ENCODE peak calls at places on chromosomes 3 and 15, in nine cellular contexts. K is Calu3, O is WERI-Rb-1, N is neural crest cell, H is A549, E is foreskin fibroblast, Q is dorsolateral prefrontal cortex, B is HL-60, U is astrocyte. S is an unnamed sample.

GRCh38 chr15:25684521-25685215 is 178.5 kb downstream of the ATP10A start:
- DNase-seq in K (no peak), O (no peak), N (no peak), H (no peak), E (peak), Q (peak), B (no peak), U (peak), S (no peak)

GRCh38 chr15:22895465-22896190 is 57.2 kb downstream of the NIPA2 start:
- DNase-seq in K (peak), O (no peak), N (no peak), H (peak), E (peak), Q (no peak), B (no peak), U (peak), S (no peak)

GRCh38 chr3:129723558-129724324 is 117.3 kb upstream of the PLXND1 start:
- DNase-seq in K (no peak), O (no peak), N (no peak), H (peak), E (peak), Q (no peak), B (no peak), U (peak), S (no peak)

GRCh38 chr3:150763841-150764483 is 993 bp upstream of the SIAH2 start:
- DNase-seq in K (peak), O (no peak), N (peak), H (peak), E (peak), Q (peak), B (peak), U (no peak), S (peak)

GRCh38 chr3:57793737-57794187 is 37.7 kb downstream of the SLMAP start:
- DNase-seq in K (no peak), O (no peak), N (no peak), H (no peak), E (no peak), Q (no peak), B (no peak), U (peak), S (no peak)

GRCh38 chr15:81939604-81940440 is 106.0 kb downstream of the MEX3B start:
- DNase-seq in K (peak), O (peak), N (peak), H (peak), E (peak), Q (no peak), B (peak), U (peak), S (no peak)

GRCh38 chr3:99901200-99901926 is 83.7 kb downstream of the CMSS1 start:
- DNase-seq in K (peak), O (no peak), N (no peak), H (peak), E (peak), Q (no peak), B (no peak), U (peak), S (no peak)

GRCh38 chr15:83282859-83283812 is 1.3 kb downstream of the BNC1 start:
- DNase-seq in K (no peak), O (no peak), N (peak), H (no peak), E (no peak), Q (no peak), B (no peak), U (peak), S (peak)

GRCh38 chr3:41190509-41191284 is 8.6 kb upstream of the CTNNB1 start:
- DNase-seq in K (no peak), O (no peak), N (no peak), H (no peak), E (no peak), Q (no peak), B (no peak), U (no peak), S (no peak)

GRCh38 chr3:167874667-167875372 is 139.3 kb downstream of the SERPINI1 start:
- DNase-seq in K (no peak), O (no peak), N (no peak), H (no peak), E (no peak), Q (no peak), B (no peak), U (peak), S (no peak)

GRCh38 chr3:185815391-185816282 is 9.2 kb downstream of the IGF2BP2 start:
- DNase-seq in K (no peak), O (no peak), N (no peak), H (no peak), E (no peak), Q (no peak), B (no peak), U (peak), S (no peak)

GRCh38 chr3:38646630-38647029 is 2.9 kb downstream of the SCN5A start:
- DNase-seq in K (peak), O (no peak), N (no peak), H (peak), E (no peak), Q (no peak), B (peak), U (no peak), S (no peak)

GRCh38 chr15:55829826-55830225 is 86.9 kb upstream of the PRTG start:
- DNase-seq in K (no peak), O (no peak), N (no peak), H (no peak), E (no peak), Q (no peak), B (no peak), U (no peak), S (no peak)

GRCh38 chr3:73759290-73759689 is 134.5 kb upstream of the PDZRN3 start:
- DNase-seq in K (no peak), O (no peak), N (no peak), H (no peak), E (no peak), Q (no peak), B (no peak), U (no peak), S (no peak)

GRCh38 chr15:74844319-74845207 is 1.6 kb upstream of the ULK3 start:
- DNase-seq in K (no peak), O (peak), N (no peak), H (no peak), E (no peak), Q (no peak), B (no peak), U (no peak), S (no peak)

GRCh38 chr15:101179341-101180153 is 72.3 kb downstream of the CHSY1 start:
- DNase-seq in K (no peak), O (no peak), N (no peak), H (no peak), E (peak), Q (no peak), B (no peak), U (peak), S (no peak)

GRCh38 chr15:66923438-66923881 is 141.9 kb upstream of the SMAD3 start:
- DNase-seq in K (peak), O (peak), N (peak), H (peak), E (no peak), Q (no peak), B (peak), U (no peak), S (peak)

GRCh38 chr3:187211532-187212274 is 14.4 kb downstream of the RTP1 start:
- DNase-seq in K (no peak), O (no peak), N (no peak), H (no peak), E (no peak), Q (no peak), B (no peak), U (peak), S (no peak)

GRCh38 chr3:129305592-129306091 is 27.0 kb downstream of the HMCES start:
- DNase-seq in K (no peak), O (no peak), N (peak), H (no peak), E (peak), Q (peak), B (peak), U (peak), S (peak)

GRCh38 chr3:19394946-19395345 is 246.6 kb downstream of the KCNH8 start:
- DNase-seq in K (no peak), O (no peak), N (no peak), H (peak), E (no peak), Q (no peak), B (no peak), U (no peak), S (no peak)

GRCh38 chr15:98903377-98904018 is 104.1 kb downstream of the PGPEP1L start:
- DNase-seq in K (no peak), O (no peak), N (no peak), H (peak), E (peak), Q (no peak), B (no peak), U (peak), S (no peak)

GRCh38 chr15:67174864-67175573 is 79.4 kb downstream of the AAGAB start:
- DNase-seq in K (peak), O (no peak), N (no peak), H (peak), E (no peak), Q (no peak), B (no peak), U (peak), S (no peak)

GRCh38 chr15:62083168-62084154 is 16.7 kb downstream of the C2CD4A start:
- DNase-seq in K (no peak), O (peak), N (no peak), H (no peak), E (no peak), Q (no peak), B (no peak), U (no peak), S (no peak)

GRCh38 chr15:45644437-45644836 is 9.6 kb downstream of the SQOR start:
- DNase-seq in K (no peak), O (no peak), N (no peak), H (no peak), E (no peak), Q (no peak), B (no peak), U (no peak), S (no peak)

GRCh38 chr3:185153170-185153733 is 392 bp upstream of the C3orf70 start:
- DNase-seq in K (peak), O (no peak), N (peak), H (no peak), E (no peak), Q (peak), B (peak), U (no peak), S (peak)

GRCh38 chr15:23566070-23567050 is 886 bp downstream of the MKRN3 start:
- DNase-seq in K (no peak), O (peak), N (peak), H (peak), E (no peak), Q (no peak), B (peak), U (peak), S (peak)

GRCh38 chr3:190382082-190382481 is 5.9 kb upstream of the CLDN16 start:
- DNase-seq in K (no peak), O (no peak), N (no peak), H (no peak), E (peak), Q (no peak), B (no peak), U (peak), S (no peak)

GRCh38 chr3:81242871-81243270 is 518.6 kb downstream of the GBE1 start:
- DNase-seq in K (no peak), O (no peak), N (no peak), H (peak), E (no peak), Q (no peak), B (no peak), U (no peak), S (no peak)

GRCh38 chr3:99875573-99875924 is 57.9 kb downstream of the CMSS1 start:
- DNase-seq in K (no peak), O (no peak), N (no peak), H (peak), E (no peak), Q (no peak), B (peak), U (no peak), S (no peak)

GRCh38 chr15:101499863-101500713 is 10.6 kb upstream of the PCSK6 start:
- DNase-seq in K (no peak), O (no peak), N (no peak), H (no peak), E (no peak), Q (peak), B (peak), U (no peak), S (no peak)

GRCh38 chr15:96699871-96700401 is 369.4 kb downstream of the NR2F2 start:
- DNase-seq in K (no peak), O (no peak), N (no peak), H (no peak), E (no peak), Q (no peak), B (no peak), U (no peak), S (no peak)

GRCh38 chr3:140416686-140417085 is 261.2 kb upstream of the TRIM42 start:
- DNase-seq in K (no peak), O (no peak), N (no peak), H (no peak), E (no peak), Q (no peak), B (no peak), U (no peak), S (no peak)

GRCh38 chr3:183195266-183195665 is 32.7 kb upstream of the LAMP3 start:
- DNase-seq in K (no peak), O (no peak), N (no peak), H (no peak), E (no peak), Q (no peak), B (no peak), U (no peak), S (no peak)

GRCh38 chr3:55651011-55651410 is 163.9 kb upstream of the WNT5A start:
- DNase-seq in K (no peak), O (peak), N (no peak), H (no peak), E (no peak), Q (no peak), B (no peak), U (no peak), S (no peak)

GRCh38 chr3:51814034-51814433 is 35.0 kb upstream of the IQCF6 start:
- DNase-seq in K (no peak), O (no peak), N (no peak), H (no peak), E (no peak), Q (no peak), B (no peak), U (no peak), S (no peak)

GRCh38 chr15:95486224-95486623 is 844.3 kb upstream of the NR2F2 start:
- DNase-seq in K (no peak), O (no peak), N (no peak), H (no peak), E (no peak), Q (no peak), B (no peak), U (peak), S (no peak)

GRCh38 chr15:82698711-82699345 is 10.8 kb downstream of the AP3B2 start:
- DNase-seq in K (no peak), O (no peak), N (no peak), H (no peak), E (no peak), Q (no peak), B (no peak), U (no peak), S (no peak)

GRCh38 chr15:44194397-44195150 is 497 bp downstream of the FRMD5 start:
- DNase-seq in K (peak), O (peak), N (no peak), H (peak), E (peak), Q (peak), B (no peak), U (peak), S (peak)

GRCh38 chr3:156102267-156102912 is 18.0 kb upstream of the KCNAB1 start:
- DNase-seq in K (no peak), O (no peak), N (no peak), H (no peak), E (no peak), Q (no peak), B (no peak), U (no peak), S (no peak)

GRCh38 chr3:156109989-156110388 is 10.4 kb upstream of the KCNAB1 start:
- DNase-seq in K (no peak), O (no peak), N (no peak), H (no peak), E (no peak), Q (peak), B (no peak), U (no peak), S (no peak)

GRCh38 chr3:156107504-156107903 is 12.9 kb upstream of the KCNAB1 start:
- DNase-seq in K (peak), O (no peak), N (no peak), H (no peak), E (no peak), Q (no peak), B (no peak), U (no peak), S (no peak)

DNA sequence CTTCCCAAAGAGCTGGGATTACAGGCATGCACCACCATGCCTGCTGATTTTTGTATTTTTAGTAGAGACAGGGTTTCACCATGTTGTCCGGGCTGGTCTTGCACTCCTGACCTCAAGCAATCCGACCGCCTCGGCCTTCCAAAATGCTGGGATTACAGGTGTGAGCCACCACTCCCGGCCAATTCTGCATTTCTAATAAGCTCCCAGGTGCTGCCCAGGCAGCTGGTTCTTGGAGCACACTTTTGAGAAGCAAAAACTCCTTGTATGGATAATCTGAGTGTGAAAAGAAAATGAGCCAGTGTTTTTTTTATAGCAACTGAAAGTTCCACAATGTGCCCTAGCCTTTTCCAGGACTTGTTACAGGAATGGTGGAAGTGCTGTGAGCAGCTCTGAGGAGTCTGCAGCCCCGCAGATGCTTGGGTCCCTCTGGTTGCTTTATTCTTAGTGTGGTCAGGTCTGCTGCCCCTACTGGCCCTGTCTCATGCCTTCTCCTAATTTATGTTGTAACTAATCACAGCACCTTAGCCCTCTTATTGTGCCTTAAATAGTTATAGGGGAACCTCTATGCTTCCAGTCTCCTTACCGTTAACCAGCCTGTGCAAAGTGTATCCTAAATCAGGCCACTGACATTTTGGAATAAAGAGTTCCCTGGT is 13.5 kb upstream of the KCNAB1 start:
- DNase-seq in K (no peak), O (no peak), N (no peak), H (no peak), E (no peak), Q (no peak), B (no peak), U (no peak), S (no peak)
- TF ChIP-seq CTCF in K (no peak), O (peak), N (no peak), H (no peak), E (no peak), Q (no peak), B (no peak), U (no peak), S (no peak)

DNA sequence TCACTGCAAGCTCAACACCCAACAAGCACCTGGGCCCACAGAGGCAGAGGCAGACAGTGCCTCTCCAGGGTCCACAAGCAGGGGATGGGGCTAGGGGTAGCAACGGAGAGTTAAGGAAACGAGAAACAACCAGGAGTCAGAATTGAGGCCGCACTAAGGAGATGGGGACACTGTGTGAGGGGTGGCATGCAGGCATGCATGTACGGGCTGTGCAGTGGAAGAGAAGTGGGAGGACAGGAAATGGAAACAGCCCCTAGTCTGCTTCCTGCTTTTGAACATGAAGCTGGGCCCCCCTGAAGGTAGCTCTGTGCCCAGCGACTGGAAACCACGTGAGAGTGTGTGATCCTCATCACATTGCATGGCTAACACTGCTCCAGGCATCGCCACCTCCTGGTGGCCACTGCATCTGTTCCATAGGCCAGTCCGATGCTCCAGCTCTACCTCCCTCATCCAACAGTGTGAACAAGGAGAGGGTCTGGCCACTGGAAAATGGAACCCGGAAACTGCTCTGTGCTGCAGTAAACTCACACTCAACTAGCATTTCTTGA is 44.0 kb downstream of the XXYLT1 start:
- DNase-seq in K (no peak), O (no peak), N (no peak), H (no peak), E (no peak), Q (no peak), B (peak), U (no peak), S (peak)
- TF ChIP-seq CTCF in K (no peak), O (peak), N (peak), H (no peak), E (peak), Q (no peak), B (no peak), U (peak), S (no peak)

DNA sequence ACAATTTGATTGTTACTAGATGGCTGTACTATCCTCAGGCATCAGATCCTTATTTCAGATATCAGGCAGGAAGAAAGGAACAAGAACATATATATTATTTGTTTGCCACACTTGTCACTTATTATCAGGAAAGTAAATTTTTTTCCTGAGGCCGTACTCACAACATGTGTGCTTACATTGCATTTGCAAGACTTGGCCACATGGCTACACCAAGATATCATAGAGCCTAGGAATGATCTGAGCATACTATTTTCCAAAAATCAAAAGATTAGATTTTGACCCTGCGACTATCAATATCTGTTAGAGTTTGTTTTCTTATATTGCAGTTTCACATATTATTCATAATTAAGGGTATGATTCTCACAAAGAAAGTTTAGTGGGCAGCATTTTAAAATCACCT is 426.2 kb upstream of the BCHE start:
- DNase-seq in K (no peak), O (no peak), N (no peak), H (no peak), E (no peak), Q (no peak), B (no peak), U (no peak), S (no peak)
- TF ChIP-seq CTCF in K (no peak), O (no peak), N (peak), H (no peak), E (no peak), Q (no peak), B (no peak), U (no peak), S (no peak)

GRCh38 chr3:69791919-69792399 is 52.7 kb downstream of the MITF start:
- DNase-seq in K (no peak), O (no peak), N (no peak), H (peak), E (peak), Q (no peak), B (no peak), U (peak), S (no peak)
- TF ChIP-seq CTCF in K (no peak), O (no peak), N (peak), H (peak), E (peak), Q (peak), B (peak), U (peak), S (no peak)

GRCh38 chr3:44712455-44713075 is at the start of gene ZNF502:
- DNase-seq in K (peak), O (peak), N (no peak), H (peak), E (peak), Q (peak), B (peak), U (peak), S (peak)
- TF ChIP-seq CTCF in K (no peak), O (peak), N (no peak), H (no peak), E (peak), Q (peak), B (no peak), U (no peak), S (no peak)